ENCODE peak calls at places on chromosomes 7 and 10, in six cellular contexts. Y, U, S, P, A and X are unnamed samples.

GRCh38 chr10:117626228-117626627 is 83.7 kb downstream of the EMX2 start:
- DNase-seq in Y (no peak), S (no peak), U (no peak), A (no peak), P (no peak), X (no peak)

GRCh38 chr7:26279405-26279804 is 12.3 kb upstream of the SNX10 start:
- DNase-seq in P (no peak), Y (no peak), S (no peak), U (no peak), A (peak), X (peak)

GRCh38 chr7:123492485-123492884 is 41.9 kb downstream of the IQUB start:
- DNase-seq in U (no peak), P (no peak), A (peak), S (no peak), Y (no peak), X (peak)

GRCh38 chr10:7579681-7580080 is 87.1 kb downstream of the ITIH5 start:
- DNase-seq in U (no peak), Y (no peak), S (no peak), A (no peak), P (no peak), X (no peak)

GRCh38 chr7:98808751-98809460 is 60.9 kb downstream of the TMEM130 start:
- DNase-seq in U (no peak), A (no peak), P (no peak), Y (no peak), S (no peak), X (no peak)

GRCh38 chr10:120511165-120511564 is 54.1 kb downstream of the PLPP4 start:
- DNase-seq in A (no peak), S (no peak), U (peak), Y (no peak), P (peak), X (peak)

GRCh38 chr7:26574476-26574875 is 282.8 kb downstream of the SNX10 start:
- DNase-seq in A (no peak), S (no peak), Y (peak), U (peak), P (no peak), X (peak)

GRCh38 chr7:93968911-93969620 is 35.1 kb downstream of the BET1 start:
- DNase-seq in Y (no peak), A (no peak), U (no peak), P (peak), S (no peak), X (no peak)

GRCh38 chr7:119270045-119270464 is 1002.9 kb upstream of the KCND2 start:
- DNase-seq in U (peak), Y (peak), A (peak), P (peak), S (peak), X (peak)

GRCh38 chr10:7090529-7090928 is 320.3 kb downstream of the SFMBT2 start:
- DNase-seq in S (no peak), U (no peak), A (no peak), Y (no peak), P (peak), X (no peak)

GRCh38 chr10:124313374-124313773 is 105.3 kb downstream of the OAT start:
- DNase-seq in P (no peak), Y (no peak), A (no peak), S (no peak), U (no peak), X (no peak)

GRCh38 chr10:13496931-13497330 is 31.9 kb downstream of the BEND7 start:
- DNase-seq in S (no peak), U (no peak), P (no peak), A (no peak), Y (no peak), X (no peak)

GRCh38 chr10:91955114-91955513 is 31.5 kb downstream of the BTAF1 start:
- DNase-seq in A (no peak), P (no peak), Y (no peak), S (no peak), U (peak), X (peak)

GRCh38 chr10:103745264-103746247 is 109.8 kb downstream of the SH3PXD2A start:
- DNase-seq in Y (peak), P (peak), U (peak), S (peak), A (no peak), X (peak)

GRCh38 chr10:125562737-125563136 is 120.2 kb downstream of the TEX36 start:
- DNase-seq in A (peak), S (peak), P (no peak), U (no peak), Y (no peak), X (no peak)

GRCh38 chr7:50826371-50827172 is 43.9 kb upstream of the GRB10 start:
- DNase-seq in U (peak), A (peak), P (peak), Y (peak), S (peak), X (peak)

GRCh38 chr7:113867325-113867724 is 51.5 kb downstream of the PPP1R3A start:
- DNase-seq in U (no peak), Y (no peak), A (no peak), S (no peak), P (no peak), X (no peak)

GRCh38 chr10:70756710-70757360 is 28.3 kb downstream of the TBATA start:
- DNase-seq in Y (no peak), U (peak), P (peak), A (peak), S (no peak), X (peak)

GRCh38 chr10:120480065-120480600 is 23.1 kb downstream of the PLPP4 start:
- DNase-seq in U (no peak), Y (no peak), A (no peak), P (no peak), S (no peak), X (peak)

GRCh38 chr7:102095933-102096332 is 190.7 kb upstream of the SH2B2 start:
- DNase-seq in U (no peak), S (no peak), Y (no peak), A (no peak), P (no peak), X (no peak)

GRCh38 chr7:114370177-114370576 is 44.4 kb upstream of the FOXP2 start:
- DNase-seq in U (no peak), Y (no peak), P (no peak), S (no peak), A (no peak), X (no peak)

GRCh38 chr10:37495415-37495814 is 362.0 kb downstream of the ZNF248 start:
- DNase-seq in P (no peak), Y (no peak), S (no peak), U (peak), A (no peak), X (peak)

GRCh38 chr7:33050425-33051318 is 11.9 kb downstream of the NT5C3A start:
- DNase-seq in P (no peak), Y (no peak), S (peak), U (peak), A (peak), X (peak)

GRCh38 chr10:44830022-44830421 is 81.1 kb upstream of the TMEM72 start:
- DNase-seq in P (peak), S (no peak), U (peak), A (no peak), Y (no peak), X (peak)

GRCh38 chr7:77327067-77327931 is 88.8 kb downstream of the GSAP start:
- DNase-seq in Y (peak), U (peak), S (no peak), A (no peak), P (peak), X (peak)

GRCh38 chr10:47034511-47035051 is 123.4 kb downstream of the PTPN20 start:
- DNase-seq in Y (no peak), A (no peak), U (no peak), P (no peak), S (no peak), X (no peak)

GRCh38 chr10:71351628-71352319 is 32.7 kb downstream of the SLC29A3 start:
- DNase-seq in A (no peak), P (no peak), Y (no peak), S (no peak), U (no peak), X (no peak)

GRCh38 chr7:129553861-129554530 is 51.7 kb downstream of the SMKR1 start:
- DNase-seq in U (no peak), S (no peak), Y (no peak), P (peak), A (peak), X (peak)

GRCh38 chr10:23065549-23065948 is 29.8 kb upstream of the MSRB2 start:
- DNase-seq in A (no peak), U (peak), P (peak), S (no peak), Y (peak), X (peak)

DNA sequence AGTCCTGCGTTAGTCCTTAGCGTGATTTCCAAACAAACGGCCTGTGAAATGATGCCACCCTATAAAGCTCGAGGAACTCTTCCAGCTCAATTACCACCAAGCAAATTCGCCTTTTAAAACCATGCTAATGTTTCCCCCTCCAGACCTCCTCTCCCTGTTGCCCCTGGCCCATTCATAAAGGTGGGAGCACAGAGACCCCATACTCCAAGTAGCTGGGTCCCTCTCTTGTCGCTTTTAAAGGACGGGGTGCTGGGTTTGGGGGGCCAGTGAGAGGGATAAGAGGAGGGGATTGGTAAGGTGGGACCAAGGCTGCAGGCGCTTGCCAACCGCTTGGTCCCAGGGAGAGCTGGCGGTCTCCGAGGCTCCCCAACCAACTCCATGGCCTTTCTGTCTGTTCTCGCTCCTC is 1.2 kb downstream of the HMX2 start:
- DNase-seq in P (no peak), S (no peak), A (no peak), U (no peak), Y (no peak), X (no peak)
- TF ChIP-seq EZH2 in P (peak), S (no peak), A (no peak), U (peak), Y (no peak), X (no peak)

GRCh38 chr10:27153325-27153724 is 859 bp downstream of the YME1L1 start:
- DNase-seq in S (no peak), P (no peak), A (no peak), Y (no peak), U (no peak), X (no peak)

GRCh38 chr10:27157150-27157549 is 2.0 kb downstream of the MASTL start:
- DNase-seq in Y (no peak), P (no peak), U (no peak), A (no peak), S (no peak), X (no peak)

GRCh38 chr10:27152687-27153086 is 1.5 kb downstream of the YME1L1 start:
- DNase-seq in P (no peak), Y (no peak), S (no peak), U (no peak), A (no peak), X (no peak)

GRCh38 chr10:27155073-27155754 is at the start of gene MASTL:
- DNase-seq in A (peak), P (peak), Y (peak), S (peak), U (peak), X (peak)

GRCh38 chr10:27153855-27154198 is 357 bp downstream of the YME1L1 start:
- DNase-seq in A (peak), Y (no peak), P (peak), S (no peak), U (no peak), X (peak)
- H2AFZ ChIP-seq in A (peak), Y (peak), P (peak), S (no peak), U (peak), X (peak)

DNA sequence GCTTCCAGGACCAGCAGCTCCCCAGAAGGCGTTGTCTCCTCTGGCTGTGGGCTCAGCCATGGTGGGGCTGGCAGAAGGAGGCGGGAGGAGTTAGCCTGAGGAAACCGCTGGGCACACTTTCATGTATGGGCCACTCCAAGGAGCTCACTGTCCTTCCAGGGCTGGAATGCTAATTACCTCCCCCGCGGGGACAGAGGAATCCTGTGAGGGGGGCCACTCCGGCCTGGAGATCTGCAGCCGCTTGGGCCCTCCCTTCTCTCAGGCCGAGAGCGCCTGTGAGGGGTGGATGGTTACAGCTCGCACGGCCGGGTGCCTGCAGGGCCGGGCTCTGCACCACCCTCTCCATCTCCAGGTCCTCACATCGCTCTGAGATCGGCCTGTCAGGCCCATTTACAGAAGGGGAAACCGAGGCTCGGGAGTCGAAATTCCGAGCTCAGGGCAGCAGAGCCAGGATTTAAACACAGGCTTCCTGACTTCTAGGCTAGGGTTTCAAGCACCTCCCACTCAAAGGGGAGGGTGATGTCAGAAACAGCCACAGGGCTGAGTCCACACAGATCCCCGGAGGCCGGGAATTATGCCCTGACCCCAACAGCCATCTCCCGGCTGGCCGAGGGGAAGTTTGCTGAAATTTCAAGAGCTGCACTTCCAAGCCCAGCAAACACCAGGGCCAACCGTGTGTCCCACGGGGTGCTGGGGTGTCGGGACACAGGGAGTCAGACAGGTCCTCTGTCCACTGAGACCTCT is 59.1 kb downstream of the PDGFA start:
- DNase-seq in S (no peak), Y (no peak), P (no peak), U (no peak), A (no peak), X (no peak)
- TF ChIP-seq EZH2 in S (no peak), Y (no peak), P (no peak), U (no peak), A (no peak), X (no peak)

GRCh38 chr7:141785711-141786552 is 4.1 kb upstream of the TAS2R5 start:
- DNase-seq in A (peak), P (peak), U (peak), Y (peak), S (peak), X (peak)
- H2AFZ ChIP-seq in A (no peak), P (no peak), U (no peak), Y (no peak), S (no peak), X (no peak)

DNA sequence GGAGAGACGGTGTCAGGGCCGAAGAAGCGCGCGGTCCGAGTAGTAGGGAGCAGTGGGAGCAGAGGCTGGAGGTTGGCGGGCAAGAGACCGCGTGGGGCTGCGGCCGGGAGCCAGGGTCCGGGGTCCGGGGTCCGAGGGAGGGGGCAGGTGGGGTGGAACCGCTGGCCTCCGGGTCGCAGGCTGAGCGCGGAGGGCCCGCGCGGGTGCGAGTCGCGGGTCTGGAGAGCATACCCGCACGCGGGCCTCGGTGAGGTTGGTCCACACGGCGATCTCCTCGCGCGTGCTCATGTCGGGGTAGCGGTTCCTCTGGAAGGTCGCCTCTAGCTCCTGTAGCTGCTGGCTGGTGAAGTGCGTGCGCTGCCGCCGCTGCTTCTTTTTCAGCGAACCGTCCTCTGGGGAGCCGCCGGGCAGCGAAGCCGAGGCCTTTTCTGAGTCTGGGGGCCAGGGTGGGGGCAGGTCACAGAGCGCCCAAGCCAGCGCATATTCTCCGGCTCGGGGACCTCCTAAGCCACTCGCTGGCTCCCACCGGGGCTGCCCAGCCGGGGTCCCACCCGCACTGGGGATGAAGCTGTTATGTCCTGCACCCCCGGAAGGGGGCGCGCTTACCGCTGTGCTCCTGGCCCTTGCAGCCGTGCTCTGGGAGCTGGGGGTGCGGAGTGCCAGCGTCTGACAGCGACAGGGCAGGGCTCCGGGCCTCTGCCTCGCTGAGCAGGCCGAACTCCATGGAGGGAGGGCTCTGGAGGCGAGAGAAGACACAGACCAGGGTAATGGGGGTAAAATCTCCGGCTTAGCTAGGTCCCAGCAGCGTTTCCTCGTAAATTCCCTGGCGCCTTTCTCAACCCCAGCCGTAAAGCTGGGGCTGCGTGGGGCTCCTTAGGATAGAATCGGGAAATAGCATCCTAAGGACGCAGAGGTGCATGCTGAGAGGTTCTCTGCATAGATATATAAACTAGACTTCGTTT is 5.5 kb downstream of the ELOVL3 start:
- DNase-seq in A (peak), S (peak), U (no peak), P (no peak), Y (peak), X (peak)
- TF ChIP-seq EZH2 in A (no peak), S (no peak), U (no peak), P (no peak), Y (no peak), X (no peak)

DNA sequence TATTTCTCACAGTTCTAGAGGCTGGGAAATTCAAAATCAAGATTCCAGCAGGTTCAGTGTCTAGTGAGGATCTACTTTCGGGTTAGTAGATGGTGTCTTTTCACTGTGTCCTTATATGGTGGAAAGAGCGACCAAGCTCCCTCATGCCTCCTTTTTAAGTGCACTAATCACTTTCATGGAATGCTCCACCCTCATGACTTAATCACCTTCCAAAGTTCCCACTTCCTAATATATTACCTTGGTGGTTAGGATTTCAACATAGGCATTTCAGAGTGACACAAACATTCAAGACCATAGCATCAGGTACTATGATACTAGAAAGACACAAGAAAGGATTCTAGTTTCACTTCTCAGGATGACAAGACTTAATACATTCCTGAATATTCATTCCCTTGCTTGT is 119.1 kb upstream of the FAM3C start:
- DNase-seq in S (no peak), U (peak), Y (peak), A (no peak), P (no peak), X (peak)
- H2AFZ ChIP-seq in S (no peak), U (no peak), Y (no peak), A (no peak), P (no peak), X (no peak)

DNA sequence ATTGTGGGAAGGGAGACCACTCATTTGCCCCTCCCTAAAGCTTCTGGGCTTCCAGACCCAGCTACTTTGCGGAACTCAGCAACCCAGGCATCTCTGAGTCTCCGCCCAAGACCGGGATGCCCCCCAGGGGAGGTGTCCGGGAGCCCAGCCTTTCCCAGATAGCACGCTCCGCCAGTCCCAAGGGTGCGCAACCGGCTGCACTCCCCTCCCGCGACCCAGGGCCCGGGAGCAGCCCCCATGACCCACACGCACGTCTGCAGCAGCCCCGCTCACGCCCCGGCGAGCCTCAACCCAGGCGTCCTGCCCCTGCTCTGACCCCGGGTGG is at the start of gene EPO:
- DNase-seq in S (no peak), P (no peak), U (no peak), Y (no peak), A (no peak), X (no peak)
- TF ChIP-seq EZH2 in S (no peak), P (peak), U (peak), Y (no peak), A (no peak), X (no peak)

DNA sequence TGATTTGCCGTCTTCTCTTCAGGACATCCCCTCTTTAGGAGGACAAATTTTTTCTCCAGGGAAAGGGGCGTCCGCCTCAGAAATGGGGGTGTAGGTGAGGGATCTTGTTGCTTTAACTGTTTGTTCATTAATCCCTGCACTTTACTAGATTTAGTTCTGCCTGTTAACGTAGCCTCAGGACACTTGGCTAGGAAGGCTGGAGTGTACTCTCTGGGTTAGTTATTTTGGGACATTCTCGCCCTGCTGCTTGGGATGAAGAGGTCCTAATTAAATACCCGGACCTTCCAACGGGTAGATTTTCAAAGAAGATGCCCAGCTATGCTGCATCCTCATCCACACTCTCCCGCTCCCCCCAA is 552 bp upstream of the ZNF365 start:
- DNase-seq in A (no peak), S (no peak), U (no peak), Y (no peak), P (no peak), X (no peak)
- H2AFZ ChIP-seq in A (no peak), S (peak), U (peak), Y (peak), P (peak), X (peak)